ENCODE peak calls at places on chromosomes 13 and 19, in ten cellular contexts. One of them, this sample, is unnamed.

GRCh38 chr19:57321746-57322145 is 1.5 kb downstream of the ZNF543 start:
- DNase-seq in PC-3: no peak
- DNase-seq in psoas muscle: no peak
- DNase-seq in uterus: no peak
- DNase-seq in cardiac muscle cell: no peak
- DNase-seq in hepatocyte: no peak
- DNase-seq in fibroblast of lung: no peak
- DNase-seq in body of pancreas: no peak
- DNase-seq in PC-9: no peak
- DNase-seq in right atrium auricular region: no peak
- DNase-seq in this sample: no peak

GRCh38 chr19:13834308-13834790 is 39.1 kb downstream of the ZSWIM4 start:
- DNase-seq in hepatocyte: peak
- DNase-seq in PC-3: peak
- DNase-seq in body of pancreas: no peak
- DNase-seq in PC-9: peak
- DNase-seq in psoas muscle: no peak
- DNase-seq in right atrium auricular region: no peak
- DNase-seq in fibroblast of lung: no peak
- DNase-seq in uterus: peak
- DNase-seq in cardiac muscle cell: peak
- DNase-seq in this sample: no peak

GRCh38 chr13:109715902-109716301 is 70.5 kb downstream of the IRS2 start:
- DNase-seq in cardiac muscle cell: peak
- DNase-seq in body of pancreas: peak
- DNase-seq in PC-9: no peak
- DNase-seq in psoas muscle: peak
- DNase-seq in hepatocyte: peak
- DNase-seq in right atrium auricular region: peak
- DNase-seq in PC-3: peak
- DNase-seq in uterus: no peak
- DNase-seq in fibroblast of lung: peak
- DNase-seq in this sample: no peak

GRCh38 chr13:113616281-113616906 is 31.8 kb downstream of the TFDP1 start:
- DNase-seq in right atrium auricular region: no peak
- DNase-seq in hepatocyte: peak
- DNase-seq in PC-9: no peak
- DNase-seq in fibroblast of lung: peak
- DNase-seq in PC-3: no peak
- DNase-seq in cardiac muscle cell: peak
- DNase-seq in uterus: no peak
- DNase-seq in body of pancreas: peak
- DNase-seq in psoas muscle: no peak
- DNase-seq in this sample: no peak

GRCh38 chr13:41133951-41134350 is 1.3 kb upstream of the KBTBD6 start:
- DNase-seq in body of pancreas: no peak
- DNase-seq in cardiac muscle cell: no peak
- DNase-seq in uterus: no peak
- DNase-seq in PC-3: no peak
- DNase-seq in right atrium auricular region: no peak
- DNase-seq in PC-9: no peak
- DNase-seq in hepatocyte: no peak
- DNase-seq in psoas muscle: no peak
- DNase-seq in fibroblast of lung: no peak
- DNase-seq in this sample: no peak

GRCh38 chr19:45646345-45646698 is 7.1 kb upstream of the EML2 start:
- DNase-seq in hepatocyte: no peak
- DNase-seq in PC-9: no peak
- DNase-seq in PC-3: no peak
- DNase-seq in cardiac muscle cell: no peak
- DNase-seq in body of pancreas: no peak
- DNase-seq in psoas muscle: no peak
- DNase-seq in uterus: no peak
- DNase-seq in right atrium auricular region: no peak
- DNase-seq in fibroblast of lung: no peak
- DNase-seq in this sample: no peak

GRCh38 chr13:28001837-28002473 is 13.5 kb upstream of the URAD start:
- DNase-seq in psoas muscle: no peak
- DNase-seq in hepatocyte: no peak
- DNase-seq in right atrium auricular region: no peak
- DNase-seq in body of pancreas: no peak
- DNase-seq in fibroblast of lung: no peak
- DNase-seq in uterus: no peak
- DNase-seq in PC-3: no peak
- DNase-seq in PC-9: no peak
- DNase-seq in cardiac muscle cell: no peak
- DNase-seq in this sample: no peak

GRCh38 chr19:14091885-14092462 is 1.4 kb upstream of the SAMD1 start:
- DNase-seq in PC-3: no peak
- DNase-seq in uterus: no peak
- DNase-seq in body of pancreas: no peak
- DNase-seq in right atrium auricular region: no peak
- DNase-seq in PC-9: no peak
- DNase-seq in psoas muscle: no peak
- DNase-seq in hepatocyte: no peak
- DNase-seq in cardiac muscle cell: no peak
- DNase-seq in fibroblast of lung: no peak
- DNase-seq in this sample: no peak

GRCh38 chr13:46721054-46721453 is 75.9 kb downstream of the ESD start:
- DNase-seq in body of pancreas: peak
- DNase-seq in fibroblast of lung: peak
- DNase-seq in PC-3: peak
- DNase-seq in right atrium auricular region: no peak
- DNase-seq in hepatocyte: peak
- DNase-seq in uterus: peak
- DNase-seq in cardiac muscle cell: peak
- DNase-seq in psoas muscle: no peak
- DNase-seq in PC-9: peak
- DNase-seq in this sample: peak

GRCh38 chr13:48132961-48133360 is 38.1 kb upstream of the MED4 start:
- DNase-seq in cardiac muscle cell: no peak
- DNase-seq in PC-3: no peak
- DNase-seq in fibroblast of lung: no peak
- DNase-seq in hepatocyte: no peak
- DNase-seq in uterus: no peak
- DNase-seq in PC-9: no peak
- DNase-seq in right atrium auricular region: no peak
- DNase-seq in psoas muscle: no peak
- DNase-seq in body of pancreas: no peak
- DNase-seq in this sample: no peak

GRCh38 chr13:21966014-21966413 is 295.1 kb downstream of the FGF9 start:
- DNase-seq in PC-9: no peak
- DNase-seq in uterus: no peak
- DNase-seq in cardiac muscle cell: no peak
- DNase-seq in PC-3: no peak
- DNase-seq in fibroblast of lung: no peak
- DNase-seq in hepatocyte: no peak
- DNase-seq in psoas muscle: no peak
- DNase-seq in body of pancreas: no peak
- DNase-seq in right atrium auricular region: no peak
- DNase-seq in this sample: no peak

GRCh38 chr13:108494991-108495661 is 134.3 kb upstream of the MYO16 start:
- DNase-seq in body of pancreas: no peak
- DNase-seq in PC-9: no peak
- DNase-seq in uterus: no peak
- DNase-seq in cardiac muscle cell: no peak
- DNase-seq in right atrium auricular region: no peak
- DNase-seq in psoas muscle: no peak
- DNase-seq in hepatocyte: peak
- DNase-seq in PC-3: no peak
- DNase-seq in fibroblast of lung: peak
- DNase-seq in this sample: no peak

GRCh38 chr13:107942030-107942617 is 273.2 kb downstream of the LIG4 start:
- DNase-seq in PC-3: no peak
- DNase-seq in fibroblast of lung: no peak
- DNase-seq in cardiac muscle cell: no peak
- DNase-seq in body of pancreas: no peak
- DNase-seq in hepatocyte: peak
- DNase-seq in right atrium auricular region: no peak
- DNase-seq in PC-9: no peak
- DNase-seq in uterus: no peak
- DNase-seq in psoas muscle: no peak
- DNase-seq in this sample: no peak

GRCh38 chr13:103218253-103218652 is 152.0 kb upstream of the SLC10A2 start:
- DNase-seq in right atrium auricular region: no peak
- DNase-seq in cardiac muscle cell: no peak
- DNase-seq in hepatocyte: no peak
- DNase-seq in fibroblast of lung: peak
- DNase-seq in uterus: no peak
- DNase-seq in psoas muscle: no peak
- DNase-seq in PC-9: no peak
- DNase-seq in body of pancreas: no peak
- DNase-seq in PC-3: peak
- DNase-seq in this sample: no peak

GRCh38 chr19:9329999-9330398 is 6.0 kb downstream of the ZNF559 start:
- DNase-seq in cardiac muscle cell: no peak
- DNase-seq in PC-9: no peak
- DNase-seq in uterus: no peak
- DNase-seq in fibroblast of lung: no peak
- DNase-seq in hepatocyte: no peak
- DNase-seq in PC-3: no peak
- DNase-seq in psoas muscle: no peak
- DNase-seq in body of pancreas: no peak
- DNase-seq in right atrium auricular region: no peak
- DNase-seq in this sample: no peak

GRCh38 chr13:100725472-100725871 is 50.9 kb upstream of the TMTC4 start:
- DNase-seq in PC-9: no peak
- DNase-seq in PC-3: no peak
- DNase-seq in uterus: no peak
- DNase-seq in cardiac muscle cell: no peak
- DNase-seq in right atrium auricular region: no peak
- DNase-seq in body of pancreas: no peak
- DNase-seq in psoas muscle: no peak
- DNase-seq in hepatocyte: no peak
- DNase-seq in fibroblast of lung: no peak
- DNase-seq in this sample: no peak

DNA sequence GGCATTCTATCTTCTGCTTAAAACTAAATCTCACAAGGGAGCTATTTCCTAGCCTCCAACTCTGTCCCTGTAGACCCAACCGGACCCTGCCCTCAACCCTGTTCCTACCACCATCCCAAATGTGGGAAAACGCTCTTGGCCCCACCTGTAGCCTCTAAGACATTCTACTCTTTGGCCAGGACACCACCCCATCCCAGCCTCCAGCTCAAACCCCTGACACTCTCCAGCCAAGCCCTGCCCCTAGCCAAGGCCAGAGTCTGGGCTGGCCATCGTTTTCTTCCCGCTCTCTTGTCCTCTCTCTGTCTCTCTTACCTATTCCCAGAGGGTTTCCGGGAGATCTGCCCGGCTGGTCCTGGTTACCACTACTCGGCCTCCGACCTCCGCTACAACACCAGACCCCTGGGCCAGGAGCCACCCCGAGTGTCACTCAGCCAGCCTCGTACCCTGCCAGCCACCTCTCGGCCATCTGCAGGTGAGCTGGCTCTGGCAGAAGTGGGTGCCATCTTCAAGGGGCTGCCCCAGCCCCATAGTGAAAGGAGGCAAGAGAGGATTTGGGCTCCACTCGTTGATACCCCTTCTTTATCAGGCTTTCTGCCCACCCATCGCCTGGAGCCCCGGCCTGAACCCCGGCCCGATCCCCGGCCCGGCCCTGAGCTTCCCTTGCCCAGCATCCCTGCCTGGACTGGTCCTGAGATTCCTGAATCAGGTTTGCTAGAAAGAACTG is 6.9 kb downstream of the LTBP4 start:
- DNase-seq in hepatocyte: no peak
- DNase-seq in psoas muscle: no peak
- DNase-seq in PC-3: no peak
- DNase-seq in body of pancreas: no peak
- DNase-seq in fibroblast of lung: no peak
- DNase-seq in right atrium auricular region: no peak
- DNase-seq in uterus: no peak
- DNase-seq in cardiac muscle cell: no peak
- DNase-seq in PC-9: no peak
- DNase-seq in this sample: no peak
- H3K27ac ChIP-seq in hepatocyte: no peak
- H3K27ac ChIP-seq in psoas muscle: no peak
- H3K27ac ChIP-seq in PC-3: no peak
- H3K27ac ChIP-seq in body of pancreas: no peak
- H3K27ac ChIP-seq in fibroblast of lung: no peak
- H3K27ac ChIP-seq in right atrium auricular region: no peak
- H3K27ac ChIP-seq in uterus: no peak
- H3K27ac ChIP-seq in cardiac muscle cell: no peak
- H3K27ac ChIP-seq in PC-9: no peak
- H3K27ac ChIP-seq in this sample: no peak

GRCh38 chr13:82358284-82358683 is 1524.0 kb downstream of the SLITRK1 start:
- DNase-seq in cardiac muscle cell: no peak
- DNase-seq in fibroblast of lung: peak
- DNase-seq in hepatocyte: no peak
- DNase-seq in PC-9: no peak
- DNase-seq in right atrium auricular region: no peak
- DNase-seq in PC-3: peak
- DNase-seq in body of pancreas: no peak
- DNase-seq in psoas muscle: no peak
- DNase-seq in uterus: no peak
- DNase-seq in this sample: no peak

GRCh38 chr13:82356667-82357066 is 1525.6 kb downstream of the SLITRK1 start:
- DNase-seq in PC-9: no peak
- DNase-seq in fibroblast of lung: peak
- DNase-seq in body of pancreas: no peak
- DNase-seq in PC-3: peak
- DNase-seq in cardiac muscle cell: peak
- DNase-seq in hepatocyte: no peak
- DNase-seq in uterus: no peak
- DNase-seq in right atrium auricular region: no peak
- DNase-seq in psoas muscle: no peak
- DNase-seq in this sample: no peak
- TF ChIP-seq CTCF in PC-9: no peak
- TF ChIP-seq CTCF in fibroblast of lung: peak
- TF ChIP-seq CTCF in body of pancreas: no peak
- TF ChIP-seq CTCF in PC-3: peak
- TF ChIP-seq CTCF in cardiac muscle cell: peak
- TF ChIP-seq CTCF in hepatocyte: peak
- TF ChIP-seq CTCF in uterus: no peak
- TF ChIP-seq CTCF in right atrium auricular region: no peak
- TF ChIP-seq CTCF in psoas muscle: no peak
- TF ChIP-seq CTCF in this sample: no peak

GRCh38 chr13:85900521-85900920 is 101.3 kb upstream of the SLITRK6 start:
- DNase-seq in hepatocyte: no peak
- DNase-seq in body of pancreas: no peak
- DNase-seq in uterus: no peak
- DNase-seq in fibroblast of lung: no peak
- DNase-seq in PC-3: no peak
- DNase-seq in PC-9: no peak
- DNase-seq in right atrium auricular region: no peak
- DNase-seq in cardiac muscle cell: no peak
- DNase-seq in psoas muscle: no peak
- DNase-seq in this sample: no peak
- H3K27ac ChIP-seq in hepatocyte: no peak
- H3K27ac ChIP-seq in body of pancreas: no peak
- H3K27ac ChIP-seq in uterus: no peak
- H3K27ac ChIP-seq in fibroblast of lung: no peak
- H3K27ac ChIP-seq in PC-3: no peak
- H3K27ac ChIP-seq in PC-9: no peak
- H3K27ac ChIP-seq in right atrium auricular region: no peak
- H3K27ac ChIP-seq in cardiac muscle cell: no peak
- H3K27ac ChIP-seq in psoas muscle: no peak
- H3K27ac ChIP-seq in this sample: no peak

DNA sequence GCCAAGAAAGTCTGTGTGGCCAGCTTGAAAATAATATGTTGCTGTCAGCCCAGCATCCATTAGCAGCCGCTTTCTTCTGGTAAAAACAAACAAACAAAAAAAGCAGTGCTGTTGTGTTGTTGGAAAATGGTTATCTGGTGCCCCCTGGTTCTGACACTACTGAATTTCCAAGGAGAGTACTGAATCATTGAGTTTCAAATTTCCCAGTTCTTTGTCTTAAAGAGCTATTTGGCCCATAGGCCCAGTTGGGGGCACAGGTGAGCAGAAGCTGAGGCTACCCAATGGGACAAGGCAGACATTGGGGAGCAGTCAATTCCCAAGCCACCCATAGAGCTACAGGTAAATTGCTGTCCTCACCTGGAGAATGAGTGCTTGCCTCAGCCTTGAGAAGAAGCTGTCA is 995.9 kb downstream of the UQCRFS1 start:
- DNase-seq in psoas muscle: no peak
- DNase-seq in PC-3: no peak
- DNase-seq in PC-9: no peak
- DNase-seq in cardiac muscle cell: no peak
- DNase-seq in fibroblast of lung: no peak
- DNase-seq in body of pancreas: no peak
- DNase-seq in hepatocyte: no peak
- DNase-seq in uterus: no peak
- DNase-seq in right atrium auricular region: no peak
- DNase-seq in this sample: no peak
- TF ChIP-seq CTCF in psoas muscle: no peak
- TF ChIP-seq CTCF in PC-3: no peak
- TF ChIP-seq CTCF in PC-9: no peak
- TF ChIP-seq CTCF in cardiac muscle cell: no peak
- TF ChIP-seq CTCF in fibroblast of lung: no peak
- TF ChIP-seq CTCF in body of pancreas: no peak
- TF ChIP-seq CTCF in hepatocyte: peak
- TF ChIP-seq CTCF in uterus: no peak
- TF ChIP-seq CTCF in right atrium auricular region: no peak
- TF ChIP-seq CTCF in this sample: peak